ENCODE peak calls at places on chromosomes 3 and 15, in four cellular contexts. C is SK-N-SH, S is H1, N is K562. Z is an unnamed sample.

GRCh38 chr3:56988874-56989433 is 71.5 kb upstream of the SPATA12 start:
- DNase-seq in S (peak; percentile 88), C (peak; percentile 71), N (peak; percentile 63), Z (no peak)

GRCh38 chr3:8077126-8077525 is 424.5 kb upstream of the LMCD1 start:
- DNase-seq in C (no peak), N (no peak), S (no peak), Z (no peak)

GRCh38 chr3:8210752-8211405 is 290.7 kb upstream of the LMCD1 start:
- DNase-seq in S (no peak), N (no peak), C (no peak), Z (no peak)

GRCh38 chr3:98657429-98657828 is 64.0 kb upstream of the CPOX start:
- DNase-seq in S (peak; percentile 72), C (peak; percentile 33), N (peak; percentile 3), Z (no peak)

GRCh38 chr3:115401298-115401697 is 222.0 kb upstream of the GAP43 start:
- DNase-seq in C (no peak), S (no peak), N (no peak), Z (no peak)

GRCh38 chr3:76912966-76913365 is 126.9 kb upstream of the ROBO2 start:
- DNase-seq in N (no peak), C (no peak), S (no peak), Z (no peak)

GRCh38 chr3:28050120-28050519 is 191.3 kb upstream of the CMC1 start:
- DNase-seq in C (no peak), S (no peak), N (no peak), Z (no peak)

GRCh38 chr3:20683912-20684311 is 497.9 kb upstream of the SGO1 start:
- DNase-seq in N (no peak), S (no peak), C (no peak), Z (no peak)

GRCh38 chr3:138009476-138010272 is at the start of gene CLDN18:
- DNase-seq in S (peak; percentile 54), C (no peak), N (no peak), Z (no peak)

GRCh38 chr3:194731496-194732073 is 45.9 kb downstream of the FAM43A start:
- DNase-seq in C (no peak), N (no peak), S (no peak), Z (no peak)

GRCh38 chr3:136186330-136186729 is 9.8 kb downstream of the MSL2 start:
- DNase-seq in N (no peak), S (no peak), C (no peak), Z (no peak)

GRCh38 chr15:48705381-48705780 is 59.9 kb upstream of the FBN1 start:
- DNase-seq in C (no peak), S (no peak), N (no peak), Z (no peak)

GRCh38 chr3:154970796-154971195 is 109.3 kb upstream of the MME start:
- DNase-seq in N (no peak), S (no peak), C (no peak), Z (no peak)

GRCh38 chr3:182384182-182384581 is 409.1 kb upstream of the ATP11B start:
- DNase-seq in N (no peak), S (no peak), C (no peak), Z (no peak)

GRCh38 chr3:100089802-100090668 is 24.3 kb downstream of the FILIP1L start:
- DNase-seq in C (no peak), S (no peak), N (peak; percentile 49), Z (no peak)

GRCh38 chr3:10322355-10322715 is 1.4 kb upstream of the SEC13 start:
- DNase-seq in S (no peak), C (no peak), N (peak; percentile 73), Z (no peak)

GRCh38 chr3:29186982-29187718 is 93.7 kb upstream of the RBMS3 start:
- DNase-seq in S (no peak), C (no peak), N (no peak), Z (no peak)

GRCh38 chr3:15601399-15602145 is at the start of the genes BTD and HACL1:
- DNase-seq in N (peak; percentile 97), S (peak; percentile 97), C (peak; percentile 94), Z (peak; percentile 99)

GRCh38 chr3:195030791-195031321 is 240.1 kb downstream of the XXYLT1 start:
- DNase-seq in C (peak; percentile 59), N (no peak), S (no peak), Z (no peak)

GRCh38 chr3:141656771-141657170 is 81.3 kb upstream of the RNF7 start:
- DNase-seq in C (no peak), S (no peak), N (no peak), Z (no peak)

GRCh38 chr3:141660598-141660947 is 77.5 kb upstream of the RNF7 start:
- DNase-seq in C (no peak), N (no peak), S (no peak), Z (no peak)

GRCh38 chr3:141661229-141662196 is 76.6 kb upstream of the RNF7 start:
- DNase-seq in N (no peak), C (no peak), S (no peak), Z (no peak)

GRCh38 chr3:141663993-141664392 is 74.1 kb upstream of the RNF7 start:
- DNase-seq in N (no peak), S (no peak), C (no peak), Z (no peak)

GRCh38 chr3:141659821-141660597 is 78.1 kb upstream of the RNF7 start:
- DNase-seq in N (peak; percentile 29), C (peak; percentile 89), S (peak; percentile 69), Z (no peak)
- TF ChIP-seq NRF1 in N (peak; percentile 79), C (peak; percentile 16), S (no peak), Z (no peak)

GRCh38 chr3:111012388-111013248 is 59.0 kb upstream of the NECTIN3 start:
- DNase-seq in C (peak; percentile 39), S (no peak), N (no peak), Z (no peak)
- TF ChIP-seq NRF1 in C (no peak), S (no peak), N (no peak), Z (no peak)

DNA sequence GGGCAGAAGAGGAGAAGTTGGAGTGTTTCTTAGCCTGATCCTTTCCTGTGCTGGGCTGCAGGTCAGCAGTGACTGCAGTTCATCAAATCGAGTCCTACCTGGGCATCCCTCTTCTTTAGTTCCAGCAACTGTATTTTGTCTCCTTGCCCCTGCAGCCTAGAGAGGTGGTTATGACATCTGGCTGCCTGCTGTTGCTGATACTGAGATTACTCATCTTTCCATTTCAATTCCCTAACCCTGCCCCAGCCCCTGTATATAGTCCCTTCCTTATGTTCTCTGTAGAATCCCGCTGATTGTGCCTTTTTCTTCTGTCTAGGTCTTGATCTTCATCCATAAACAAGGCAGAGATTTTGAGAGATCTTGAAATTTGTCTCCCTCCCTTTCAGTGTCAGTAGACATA is 393.3 kb downstream of the EDEM1 start:
- DNase-seq in S (no peak), N (no peak), C (no peak), Z (no peak)
- TF ChIP-seq NRF1 in S (no peak), N (no peak), C (no peak), Z (no peak)

GRCh38 chr3:129005526-129006303 is 4.6 kb downstream of the EFCC1 start:
- DNase-seq in S (no peak), N (no peak), C (no peak), Z (no peak)

GRCh38 chr3:129003578-129004112 is 2.5 kb downstream of the EFCC1 start:
- DNase-seq in C (peak; percentile 80), S (no peak), N (no peak), Z (no peak)

GRCh38 chr3:129002573-129003569 is 1.8 kb downstream of the EFCC1 start:
- DNase-seq in S (no peak), C (no peak), N (no peak), Z (no peak)

GRCh38 chr3:129006864-129007263 is 5.8 kb downstream of the EFCC1 start:
- DNase-seq in C (no peak), N (no peak), S (no peak), Z (no peak)

GRCh38 chr3:129004639-129005295 is 3.7 kb downstream of the EFCC1 start:
- DNase-seq in S (no peak), C (no peak), N (no peak), Z (no peak)
- TF ChIP-seq NRF1 in S (no peak), C (no peak), N (no peak), Z (no peak)

DNA sequence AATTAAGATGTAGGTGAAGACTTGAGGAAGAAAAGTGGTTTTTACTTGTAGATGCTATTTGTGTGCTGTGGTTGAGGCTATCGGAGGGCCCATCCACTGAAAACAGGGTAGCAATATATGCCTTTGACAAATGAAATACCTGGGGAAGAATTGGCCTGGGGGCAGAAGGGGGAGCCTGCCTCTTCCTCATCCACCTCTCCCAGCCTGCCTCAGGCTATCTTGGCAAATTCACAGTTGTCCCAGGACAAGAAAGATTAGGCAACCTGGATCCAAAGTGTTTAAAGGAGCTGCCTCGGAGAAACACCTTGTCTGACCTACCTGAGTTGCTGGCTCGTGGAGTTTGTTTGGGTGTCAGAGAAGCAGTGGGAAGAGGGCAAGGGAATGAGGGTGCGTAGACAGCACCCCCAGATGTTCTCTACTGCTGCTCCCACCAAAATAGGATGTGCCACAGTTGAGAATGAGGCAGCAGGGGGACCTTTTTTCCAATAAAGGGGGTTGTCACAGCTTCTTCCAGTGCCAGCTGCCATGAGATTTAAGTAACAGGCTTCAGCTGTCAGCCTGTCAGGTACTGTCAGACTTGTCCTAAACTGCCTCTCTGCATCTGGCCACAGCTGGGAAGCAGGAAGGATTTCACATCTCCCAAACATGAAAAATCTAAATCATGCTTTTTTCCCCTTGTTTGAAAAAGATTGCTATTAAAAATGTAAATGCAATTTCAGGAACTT is 9.2 kb downstream of the PLEKHO2 start:
- DNase-seq in N (no peak), S (no peak), C (no peak), Z (no peak)
- TF ChIP-seq NRF1 in N (no peak), S (no peak), C (no peak), Z (no peak)

GRCh38 chr3:133995264-133995663 is 34.5 kb downstream of the SLCO2A1 start:
- DNase-seq in S (no peak), C (no peak), N (no peak), Z (no peak)
- TF ChIP-seq NRF1 in S (no peak), C (no peak), N (no peak), Z (no peak)

GRCh38 chr3:143839980-143840379 is 8.3 kb downstream of the SLC9A9 start:
- DNase-seq in N (no peak), C (no peak), S (no peak), Z (no peak)

GRCh38 chr3:143843607-143844006 is 4.7 kb downstream of the SLC9A9 start:
- DNase-seq in C (no peak), N (no peak), S (no peak), Z (no peak)

GRCh38 chr3:143835312-143835711 is 13.0 kb downstream of the SLC9A9 start:
- DNase-seq in C (no peak), S (no peak), N (no peak), Z (no peak)

DNA sequence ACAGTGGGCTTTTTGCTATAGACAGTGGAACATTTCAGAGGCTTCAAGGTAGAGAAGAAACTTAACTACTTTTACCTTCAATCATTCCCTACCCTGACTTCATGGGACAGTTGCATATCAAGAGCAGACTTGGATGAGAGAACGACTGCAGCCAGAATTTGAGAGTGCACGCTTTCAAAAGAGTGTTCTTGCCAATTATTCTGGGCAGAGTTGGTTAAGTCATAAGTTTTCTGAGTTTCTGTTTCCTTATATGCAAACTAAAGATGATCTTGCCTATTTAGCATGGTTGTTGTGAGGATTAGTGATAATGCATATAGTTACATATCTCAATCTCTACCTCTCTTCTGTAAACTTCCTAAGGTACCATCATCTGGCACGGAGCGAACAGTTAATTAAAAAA is 7.6 kb downstream of the SLC9A9 start:
- DNase-seq in N (no peak), C (no peak), S (no peak), Z (no peak)
- TF ChIP-seq NRF1 in N (no peak), C (no peak), S (no peak), Z (no peak)

Z was measured in GM12878.